ENCODE peak calls at places on chromosomes 2 and 18, in nine cellular contexts. U is omental fat pad, P is uterus, O is left ventricle myocardium inferior, K is esophagus muscularis mucosa, H is astrocyte of the cerebellum, L is endothelial cell of umbilical vein, F is RWPE2, Y is HFFc6. X is an unnamed sample.

GRCh38 chr18:48304906-48305693 is 104.1 kb downstream of the ZBTB7C start:
- DNase-seq in U (no peak), P (no peak), O (no peak), K (no peak), H (no peak), L (no peak), F (no peak), Y (no peak), X (peak)

GRCh38 chr2:46353509-46353908 is 56.3 kb downstream of the EPAS1 start:
- DNase-seq in U (no peak), P (no peak), O (no peak), K (no peak), H (no peak), L (no peak), F (no peak), Y (no peak), X (no peak)

GRCh38 chr2:104874230-104874629 is 20.3 kb downstream of the POU3F3 start:
- DNase-seq in U (no peak), P (no peak), O (no peak), K (no peak), H (no peak), L (no peak), F (no peak), Y (no peak), X (no peak)

GRCh38 chr18:9619056-9619455 is 4.7 kb upstream of the PPP4R1 start:
- DNase-seq in U (no peak), P (no peak), O (no peak), K (no peak), H (no peak), L (no peak), F (no peak), Y (no peak), X (no peak)

GRCh38 chr2:9112079-9112721 is 94.4 kb upstream of the ASAP2 start:
- DNase-seq in U (peak), P (peak), O (no peak), K (no peak), H (peak), L (no peak), F (peak), Y (peak), X (no peak)

GRCh38 chr2:105924932-105925331 is 180.2 kb downstream of the NCK2 start:
- DNase-seq in U (no peak), P (no peak), O (no peak), K (no peak), H (no peak), L (no peak), F (no peak), Y (no peak), X (peak)

GRCh38 chr2:20577495-20578235 is 73.2 kb downstream of the HS1BP3 start:
- DNase-seq in U (no peak), P (no peak), O (no peak), K (no peak), H (no peak), L (peak), F (peak), Y (peak), X (peak)

GRCh38 chr18:37252854-37253396 is 312.7 kb downstream of the CELF4 start:
- DNase-seq in U (no peak), P (no peak), O (no peak), K (no peak), H (no peak), L (no peak), F (peak), Y (no peak), X (no peak)

GRCh38 chr18:51149605-51150429 is 47.7 kb downstream of the MEX3C start:
- DNase-seq in U (no peak), P (no peak), O (no peak), K (peak), H (peak), L (no peak), F (no peak), Y (peak), X (no peak)

GRCh38 chr18:37322497-37323035 is 243.0 kb downstream of the CELF4 start:
- DNase-seq in U (no peak), P (no peak), O (no peak), K (no peak), H (no peak), L (peak), F (no peak), Y (no peak), X (no peak)

GRCh38 chr2:213429516-213429915 is 145.3 kb downstream of the SPAG16 start:
- DNase-seq in U (no peak), P (no peak), O (no peak), K (no peak), H (no peak), L (no peak), F (no peak), Y (peak), X (no peak)

GRCh38 chr18:34492652-34493051 is 217.4 kb upstream of the DTNA start:
- DNase-seq in U (no peak), P (no peak), O (no peak), K (no peak), H (no peak), L (no peak), F (no peak), Y (no peak), X (no peak)

GRCh38 chr2:227545990-227546389 is 52.7 kb upstream of the SCYGR2 start:
- DNase-seq in U (no peak), P (no peak), O (no peak), K (no peak), H (no peak), L (no peak), F (no peak), Y (no peak), X (no peak)

GRCh38 chr2:32931945-32932709 is 14.6 kb upstream of the LTBP1 start:
- DNase-seq in U (no peak), P (no peak), O (no peak), K (no peak), H (no peak), L (no peak), F (no peak), Y (no peak), X (no peak)

GRCh38 chr18:5478261-5478660 is 65.5 kb downstream of the EPB41L3 start:
- DNase-seq in U (no peak), P (no peak), O (no peak), K (no peak), H (no peak), L (no peak), F (no peak), Y (no peak), X (no peak)

GRCh38 chr2:213261715-213262114 is 22.5 kb upstream of the SPAG16 start:
- DNase-seq in U (no peak), P (no peak), O (no peak), K (no peak), H (no peak), L (no peak), F (no peak), Y (no peak), X (no peak)

GRCh38 chr2:98459776-98460175 is 15.1 kb downstream of the INPP4A start:
- DNase-seq in U (no peak), P (no peak), O (no peak), K (no peak), H (no peak), L (no peak), F (no peak), Y (no peak), X (no peak)

GRCh38 chr2:73293534-73294171 is at the start of gene EGR4:
- DNase-seq in U (no peak), P (no peak), O (no peak), K (no peak), H (no peak), L (peak), F (peak), Y (peak), X (no peak)
- TF ChIP-seq CTCF in U (no peak), P (no peak), O (no peak), K (no peak), H (no peak), L (no peak), F (no peak), Y (no peak), X (no peak)

GRCh38 chr2:132387126-132387525 is 29.5 kb upstream of the GPR39 start:
- DNase-seq in U (no peak), P (no peak), O (no peak), K (no peak), H (no peak), L (no peak), F (no peak), Y (no peak), X (no peak)

GRCh38 chr2:132391381-132391780 is 25.2 kb upstream of the GPR39 start:
- DNase-seq in U (no peak), P (no peak), O (no peak), K (peak), H (no peak), L (peak), F (no peak), Y (no peak), X (no peak)

GRCh38 chr2:132390076-132390475 is 26.5 kb upstream of the GPR39 start:
- DNase-seq in U (no peak), P (no peak), O (no peak), K (no peak), H (no peak), L (no peak), F (no peak), Y (no peak), X (no peak)

GRCh38 chr2:132392211-132392610 is 24.4 kb upstream of the GPR39 start:
- DNase-seq in U (no peak), P (no peak), O (no peak), K (no peak), H (no peak), L (no peak), F (no peak), Y (no peak), X (no peak)
- TF ChIP-seq CTCF in U (no peak), P (no peak), O (no peak), K (no peak), H (no peak), L (no peak), F (no peak), Y (no peak), X (no peak)

DNA sequence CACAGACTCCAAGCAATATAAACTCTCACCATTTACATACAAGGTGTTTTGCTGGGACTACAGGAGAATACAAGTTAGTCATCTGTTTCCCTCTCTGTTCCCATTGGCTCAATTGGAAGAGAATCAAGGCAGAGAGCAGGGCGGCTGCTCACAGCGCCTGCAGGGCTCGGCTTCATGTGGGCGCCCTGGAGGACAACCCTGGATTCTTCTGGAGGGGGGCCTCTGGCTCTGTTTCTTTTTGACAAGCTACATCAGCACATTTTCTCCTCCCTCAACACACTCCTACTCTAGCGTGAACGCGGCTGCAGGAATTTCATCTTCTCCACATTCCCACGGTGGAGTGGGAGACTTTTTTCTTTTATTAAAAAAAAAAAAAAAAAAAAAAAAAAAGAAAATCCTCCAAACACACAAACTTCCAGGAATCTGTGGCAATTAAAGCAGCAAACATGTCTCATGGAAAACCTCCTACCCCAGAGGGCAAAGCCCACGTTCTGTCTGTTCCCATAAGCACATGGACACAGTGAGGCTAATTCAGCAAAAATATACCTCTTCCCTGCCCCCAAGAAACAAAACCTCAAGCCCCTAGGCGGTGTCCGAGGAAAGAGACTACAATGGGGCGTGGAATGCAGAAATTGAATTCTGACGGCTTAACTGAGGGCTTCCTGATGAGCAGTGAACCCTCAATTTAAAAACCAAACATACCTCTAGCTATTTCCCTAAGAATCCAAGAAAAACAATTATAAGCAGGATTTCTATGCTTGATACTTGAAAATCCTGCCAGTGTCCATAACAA is 50.6 kb downstream of the PARD6G start:
- DNase-seq in U (no peak), P (no peak), O (no peak), K (peak), H (peak), L (no peak), F (no peak), Y (peak), X (no peak)
- TF ChIP-seq CTCF in U (no peak), P (no peak), O (no peak), K (no peak), H (peak), L (no peak), F (no peak), Y (no peak), X (no peak)

GRCh38 chr2:115165529-115166109 is 723.2 kb downstream of the DPP10 start:
- DNase-seq in U (no peak), P (no peak), O (no peak), K (no peak), H (peak), L (peak), F (no peak), Y (peak), X (no peak)
- TF ChIP-seq CTCF in U (no peak), P (no peak), O (peak), K (no peak), H (peak), L (no peak), F (peak), Y (peak), X (no peak)

DNA sequence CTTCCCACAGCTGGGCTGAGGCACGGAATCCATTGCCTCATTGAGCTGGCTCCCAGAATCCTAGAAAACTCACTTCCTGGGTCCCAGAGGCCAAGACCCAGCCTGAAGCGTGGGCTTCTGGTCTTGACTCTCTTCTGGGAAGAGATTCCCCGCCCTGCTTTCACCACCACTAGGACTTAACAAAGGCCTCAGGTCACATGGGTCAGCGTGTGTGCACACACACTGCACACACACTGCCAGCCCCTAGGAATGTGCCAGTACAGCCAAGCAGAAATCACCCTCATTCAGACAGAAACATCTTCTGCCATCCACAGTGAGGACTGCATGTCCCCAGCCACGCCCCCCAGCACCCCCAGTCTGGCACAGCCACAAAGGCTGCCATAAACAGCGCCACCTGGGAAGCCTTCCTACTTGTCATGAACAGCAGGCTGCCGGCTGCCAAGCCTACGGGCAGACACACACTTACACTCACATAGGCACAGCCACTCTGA is 165.7 kb downstream of the TNS1 start:
- DNase-seq in U (peak), P (peak), O (peak), K (peak), H (no peak), L (no peak), F (no peak), Y (peak), X (peak)
- TF ChIP-seq CTCF in U (no peak), P (no peak), O (peak), K (peak), H (peak), L (no peak), F (no peak), Y (peak), X (no peak)

DNA sequence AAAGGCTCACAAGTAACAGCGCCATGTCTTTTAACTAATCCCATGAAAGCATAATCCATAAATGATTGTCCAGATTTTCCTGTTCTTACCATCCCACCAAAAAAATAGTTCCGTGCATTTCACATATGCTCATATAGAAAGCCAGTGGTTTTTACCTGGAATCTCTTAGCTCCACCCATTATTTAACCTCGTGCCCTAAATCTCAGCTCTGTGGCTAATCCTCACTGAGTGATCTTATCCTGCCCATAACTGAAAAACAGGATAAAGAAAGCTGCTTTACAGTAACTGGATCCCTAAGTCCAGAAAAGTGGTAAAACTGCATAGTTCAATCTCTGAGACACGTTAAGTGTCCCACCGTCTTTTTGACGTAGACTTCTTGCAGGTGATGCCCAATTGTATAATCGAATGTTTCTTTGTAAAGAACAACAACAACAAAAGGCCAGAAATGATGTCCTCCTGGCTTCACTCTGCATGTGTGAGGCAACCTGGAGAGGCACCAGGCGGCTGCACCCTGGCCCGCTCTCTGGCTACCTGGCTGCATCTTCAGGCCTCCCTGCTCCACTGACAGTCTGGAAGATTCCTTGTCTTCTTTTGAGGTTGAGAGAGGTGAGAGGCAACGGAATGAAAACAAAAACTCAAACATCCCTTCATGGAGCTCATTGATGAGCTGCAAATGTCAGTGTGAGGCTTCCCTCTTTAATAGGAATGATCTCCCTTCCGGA is 38.6 kb downstream of the FEZ2 start:
- DNase-seq in U (no peak), P (no peak), O (no peak), K (no peak), H (no peak), L (peak), F (no peak), Y (no peak), X (no peak)
- TF ChIP-seq CTCF in U (no peak), P (no peak), O (no peak), K (no peak), H (no peak), L (no peak), F (no peak), Y (no peak), X (no peak)

GRCh38 chr2:196170681-196171247 is 614 bp downstream of the STK17B start:
- DNase-seq in U (no peak), P (no peak), O (peak), K (no peak), H (peak), L (no peak), F (no peak), Y (peak), X (no peak)

GRCh38 chr2:196171248-196171871 is at the start of gene STK17B:
- DNase-seq in U (peak), P (peak), O (peak), K (peak), H (peak), L (peak), F (peak), Y (peak), X (peak)

GRCh38 chr2:196168181-196168580 is 3.2 kb downstream of the STK17B start:
- DNase-seq in U (no peak), P (no peak), O (no peak), K (no peak), H (no peak), L (peak), F (peak), Y (peak), X (no peak)

GRCh38 chr2:196170202-196170680 is 1.1 kb downstream of the STK17B start:
- DNase-seq in U (no peak), P (no peak), O (no peak), K (no peak), H (peak), L (peak), F (no peak), Y (no peak), X (no peak)

GRCh38 chr2:196169521-196169920 is 1.9 kb downstream of the STK17B start:
- DNase-seq in U (no peak), P (no peak), O (no peak), K (no peak), H (no peak), L (peak), F (no peak), Y (no peak), X (no peak)
- TF ChIP-seq CTCF in U (no peak), P (no peak), O (no peak), K (no peak), H (no peak), L (no peak), F (no peak), Y (no peak), X (no peak)

GRCh38 chr2:219643084-219643473 is 15.6 kb downstream of the SLC4A3 start:
- DNase-seq in U (no peak), P (no peak), O (no peak), K (no peak), H (no peak), L (no peak), F (no peak), Y (no peak), X (no peak)

GRCh38 chr2:219642064-219642444 is 14.6 kb downstream of the SLC4A3 start:
- DNase-seq in U (no peak), P (no peak), O (no peak), K (no peak), H (no peak), L (no peak), F (no peak), Y (no peak), X (peak)

GRCh38 chr2:219643788-219644398 is 16.5 kb downstream of the SLC4A3 start:
- DNase-seq in U (no peak), P (no peak), O (no peak), K (no peak), H (no peak), L (no peak), F (no peak), Y (no peak), X (peak)

GRCh38 chr2:219641390-219642063 is 14.1 kb downstream of the SLC4A3 start:
- DNase-seq in U (no peak), P (no peak), O (no peak), K (no peak), H (no peak), L (no peak), F (no peak), Y (no peak), X (peak)

GRCh38 chr2:219642465-219643083 is 15.1 kb downstream of the SLC4A3 start:
- DNase-seq in U (peak), P (peak), O (peak), K (peak), H (peak), L (peak), F (peak), Y (peak), X (peak)
- TF ChIP-seq CTCF in U (peak), P (peak), O (peak), K (peak), H (peak), L (peak), F (peak), Y (peak), X (peak)

GRCh38 chr2:35963344-35963743 is 392.2 kb upstream of the CRIM1 start:
- DNase-seq in U (no peak), P (no peak), O (no peak), K (no peak), H (no peak), L (peak), F (no peak), Y (no peak), X (no peak)
- TF ChIP-seq CTCF in U (no peak), P (no peak), O (no peak), K (no peak), H (no peak), L (no peak), F (no peak), Y (no peak), X (no peak)

GRCh38 chr2:153476491-153477095 is 2.0 kb downstream of the RPRM start:
- DNase-seq in U (no peak), P (peak), O (no peak), K (no peak), H (no peak), L (no peak), F (no peak), Y (no peak), X (no peak)

GRCh38 chr2:153477096-153477555 is 1.4 kb downstream of the RPRM start:
- DNase-seq in U (peak), P (peak), O (no peak), K (no peak), H (no peak), L (no peak), F (no peak), Y (no peak), X (no peak)

GRCh38 chr2:153479527-153479926 is 965 bp upstream of the RPRM start:
- DNase-seq in U (no peak), P (peak), O (no peak), K (no peak), H (no peak), L (no peak), F (no peak), Y (no peak), X (no peak)

GRCh38 chr2:153477641-153478288 is 797 bp downstream of the RPRM start:
- DNase-seq in U (no peak), P (peak), O (no peak), K (no peak), H (no peak), L (no peak), F (no peak), Y (no peak), X (no peak)

GRCh38 chr2:153478289-153479261 is at the start of gene RPRM:
- DNase-seq in U (peak), P (peak), O (peak), K (peak), H (peak), L (peak), F (peak), Y (peak), X (peak)
- TF ChIP-seq CTCF in U (peak), P (peak), O (peak), K (peak), H (peak), L (peak), F (peak), Y (peak), X (peak)

X was measured in suprapubic skin.